ENCODE peak calls at places on chromosomes 6 and 20, in six cellular contexts. O is kidney epithelial cell, T is fibroblast of pulmonary artery, E is GM12865, V is astrocyte of the spinal cord, H is body of pancreas. Y is an unnamed sample.
A peak's percentile ranks its signal among the peaks of the same experiment; 100 is the strongest.

GRCh38 chr6:141464490-141464889 is 668.2 kb upstream of the GJE1 start:
- DNase-seq in V (peak; percentile 54), T (peak; percentile 69), O (peak; percentile 61), H (peak; percentile 3), E (peak; percentile 47), Y (no peak)

GRCh38 chr6:107862383-107862782 is 38.3 kb upstream of the SCML4 start:
- DNase-seq in O (peak; percentile 37), E (no peak), H (no peak), V (no peak), T (no peak), Y (no peak)

GRCh38 chr6:20340459-20340858 is 61.2 kb upstream of the E2F3 start:
- DNase-seq in O (no peak), V (no peak), T (no peak), H (no peak), E (peak; percentile 10), Y (no peak)

GRCh38 chr6:153511896-153512496 is 380.9 kb upstream of the RGS17 start:
- DNase-seq in V (peak; percentile 51), E (peak; percentile 32), H (peak; percentile 11), O (no peak), T (peak; percentile 55), Y (no peak)

GRCh38 chr6:52227495-52227894 is 16.8 kb downstream of the IL17F start:
- DNase-seq in T (no peak), E (peak; percentile 97), H (no peak), O (no peak), V (no peak), Y (no peak)

GRCh38 chr20:33796263-33796906 is 14.8 kb upstream of the CHMP4B start:
- DNase-seq in V (no peak), E (no peak), H (peak; percentile 92), T (no peak), O (no peak), Y (no peak)

GRCh38 chr20:44785768-44786167 is 24.6 kb downstream of the RIMS4 start:
- DNase-seq in O (no peak), V (no peak), T (peak; percentile 7), H (no peak), E (no peak), Y (no peak)

GRCh38 chr20:47392721-47393073 is 36.2 kb upstream of the ZMYND8 start:
- DNase-seq in H (no peak), V (no peak), O (no peak), T (no peak), E (no peak), Y (no peak)

GRCh38 chr6:99282479-99283062 is 66.9 kb downstream of the FAXC start:
- DNase-seq in O (no peak), E (no peak), T (peak; percentile 38), H (no peak), V (peak; percentile 39), Y (no peak)

GRCh38 chr6:42050897-42051653 is 751 bp downstream of the TAF8 start:
- DNase-seq in T (no peak), H (no peak), V (no peak), O (no peak), E (no peak), Y (no peak)

GRCh38 chr6:134823635-134824034 is 126.3 kb downstream of the ALDH8A1 start:
- DNase-seq in H (no peak), O (no peak), V (no peak), E (no peak), T (no peak), Y (no peak)

GRCh38 chr6:75326557-75327258 is 42.1 kb upstream of the TMEM30A start:
- DNase-seq in H (no peak), V (no peak), E (no peak), T (peak; percentile 49), O (no peak), Y (no peak)

GRCh38 chr6:42556462-42556861 is 7.4 kb upstream of the UBR2 start:
- DNase-seq in O (no peak), T (no peak), H (no peak), E (no peak), V (no peak), Y (no peak)

GRCh38 chr20:3092611-3093379 is 8.3 kb upstream of the AVP start:
- DNase-seq in V (no peak), T (no peak), E (no peak), O (no peak), H (no peak), Y (no peak)

GRCh38 chr6:18139935-18140621 is 14.8 kb downstream of the TPMT start:
- DNase-seq in H (no peak), O (no peak), V (no peak), E (no peak), T (no peak), Y (no peak)

GRCh38 chr6:135162678-135163439 is 18.2 kb upstream of the MYB start:
- DNase-seq in O (no peak), H (peak; percentile 7), V (peak; percentile 32), E (peak; percentile 87), T (peak; percentile 37), Y (no peak)

GRCh38 chr6:36120979-36121706 is 9.2 kb upstream of the MAPK13 start:
- DNase-seq in V (no peak), H (peak; percentile 54), E (peak; percentile 52), O (no peak), T (peak; percentile 61), Y (no peak)

GRCh38 chr6:28922841-28923317 is 906 bp downstream of the TRIM27 start:
- DNase-seq in T (peak; percentile 50), O (no peak), E (peak; percentile 69), H (peak; percentile 58), V (peak; percentile 40), Y (no peak)

GRCh38 chr6:104958178-104958520 is 1.2 kb downstream of the LIN28B start:
- DNase-seq in H (no peak), T (no peak), O (no peak), E (no peak), V (no peak), Y (no peak)
- TF ChIP-seq CTCF in H (no peak), T (no peak), O (no peak), E (no peak), V (no peak), Y (no peak)

DNA sequence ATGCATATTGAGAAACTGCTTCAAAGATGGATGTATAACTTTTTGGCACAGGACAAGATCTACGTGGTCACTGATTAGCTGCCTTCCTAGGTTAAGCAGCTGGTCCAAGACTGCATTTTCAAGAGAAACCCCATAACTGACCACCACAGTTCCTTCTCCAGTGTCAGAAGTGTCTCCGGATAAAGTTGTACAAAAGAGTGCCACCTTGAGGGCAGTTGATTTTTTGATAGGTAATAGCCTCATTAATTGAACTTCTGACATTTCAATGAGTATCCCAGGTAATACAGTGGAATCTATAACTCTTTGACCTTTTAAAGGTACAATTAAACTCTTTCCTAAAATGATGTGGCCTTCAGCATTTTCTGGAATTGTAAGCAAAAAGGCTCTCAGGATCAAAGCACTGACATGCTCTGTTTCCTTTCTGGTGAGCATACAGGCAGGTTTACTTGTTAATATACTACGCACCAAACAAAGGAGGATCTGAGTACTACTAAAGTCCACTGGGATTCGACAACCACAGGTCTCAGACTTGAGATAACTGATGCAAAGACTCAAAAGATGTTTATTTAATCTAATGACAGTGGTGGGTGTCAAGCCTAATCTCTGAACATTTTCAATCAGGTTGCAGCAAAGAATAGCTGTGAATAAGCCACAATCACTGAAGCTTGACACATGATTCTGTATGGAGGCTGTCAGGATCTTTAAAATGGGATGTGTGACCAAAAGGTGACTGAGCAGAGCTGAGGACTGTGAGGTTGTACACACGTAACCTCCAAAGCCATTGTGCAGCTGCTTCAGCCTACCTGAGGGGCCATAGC is 21.2 kb downstream of the MKKS start:
- DNase-seq in V (peak; percentile 14), T (peak; percentile 23), H (no peak), E (no peak), O (no peak), Y (no peak)
- TF ChIP-seq CTCF in V (peak; percentile 28), T (peak; percentile 26), H (no peak), E (no peak), O (peak; percentile 32), Y (no peak)

GRCh38 chr6:39301606-39302005 is 12.6 kb downstream of the KCNK17 start:
- DNase-seq in H (no peak), O (no peak), T (peak; percentile 3), E (peak; percentile 31), V (no peak), Y (no peak)
- TF ChIP-seq CTCF in H (no peak), O (peak; percentile 34), T (peak; percentile 28), E (peak; percentile 57), V (peak; percentile 32), Y (no peak)

GRCh38 chr20:37340998-37341397 is 4.9 kb upstream of the SRC start:
- DNase-seq in V (no peak), T (no peak), E (no peak), H (no peak), O (no peak), Y (no peak)

GRCh38 chr20:37343212-37343993 is 2.5 kb upstream of the SRC start:
- DNase-seq in T (no peak), E (peak; percentile 63), H (no peak), V (no peak), O (no peak), Y (no peak)

GRCh38 chr20:37341632-37342031 is 4.3 kb upstream of the SRC start:
- DNase-seq in T (no peak), E (no peak), H (no peak), V (no peak), O (no peak), Y (no peak)

GRCh38 chr20:37343994-37344355 is 2.0 kb upstream of the SRC start:
- DNase-seq in H (no peak), T (no peak), O (no peak), V (no peak), E (no peak), Y (no peak)

DNA sequence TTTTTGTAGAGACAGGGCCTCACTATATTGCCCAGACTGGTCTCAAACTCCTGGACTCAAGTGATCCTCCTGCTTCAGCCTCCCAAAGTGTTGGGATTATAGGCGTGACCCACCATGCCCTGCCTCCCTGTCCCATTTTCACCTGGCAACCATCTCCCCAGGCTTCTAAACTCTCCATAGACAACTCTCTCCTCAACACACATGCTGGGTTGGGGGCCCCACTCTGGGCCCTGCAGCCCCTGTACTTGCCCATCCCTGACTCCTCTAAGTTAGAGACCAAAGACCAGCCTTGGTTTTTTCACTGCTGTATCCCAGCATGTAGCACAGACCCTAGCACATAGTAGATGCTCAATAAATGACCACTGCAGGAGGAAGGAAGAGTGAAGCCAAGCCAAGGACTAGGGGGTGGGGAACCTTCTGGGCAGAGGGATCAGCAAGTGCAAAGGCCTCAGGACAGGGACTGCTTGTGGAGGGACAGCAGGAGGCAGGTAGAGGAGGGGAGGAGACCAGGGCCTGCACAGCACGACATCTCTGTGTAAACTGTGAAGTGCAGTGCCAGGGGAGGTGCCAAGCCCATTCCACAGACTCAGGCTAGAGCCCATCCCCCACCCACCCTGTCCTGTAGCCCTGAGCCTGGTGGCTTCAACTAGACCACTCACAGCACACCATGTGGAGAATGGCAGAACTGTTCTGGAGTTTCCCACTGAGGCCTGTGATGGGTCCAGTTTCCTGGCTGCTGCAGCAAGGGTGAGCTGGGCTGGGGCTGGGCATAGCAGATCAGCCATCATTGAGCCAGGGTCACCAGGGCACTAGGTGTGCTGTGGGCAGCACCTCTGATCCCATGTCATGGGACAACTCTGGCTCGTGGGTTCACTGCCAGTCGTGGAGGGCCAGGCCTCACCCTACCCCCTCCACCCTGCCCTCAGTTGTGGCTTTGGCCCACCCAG is 3.4 kb upstream of the SRC start:
- DNase-seq in E (peak; percentile 65), O (no peak), H (no peak), T (no peak), V (no peak), Y (no peak)
- TF ChIP-seq CTCF in E (peak; percentile 35), O (no peak), H (no peak), T (peak; percentile 21), V (no peak), Y (no peak)

GRCh38 chr6:4509506-4509905 is 266.7 kb upstream of the CDYL start:
- DNase-seq in T (no peak), E (no peak), O (no peak), H (no peak), V (no peak), Y (no peak)
- TF ChIP-seq CTCF in T (no peak), E (no peak), O (no peak), H (no peak), V (no peak), Y (no peak)

GRCh38 chr20:62578294-62578897 is 63.9 kb upstream of the SLCO4A1 start:
- DNase-seq in E (peak; percentile 12), O (no peak), V (no peak), T (no peak), H (no peak), Y (no peak)
- TF ChIP-seq CTCF in E (no peak), O (no peak), V (no peak), T (no peak), H (no peak), Y (no peak)